ENCODE peak calls at places on chromosomes 13 and 19, in eight cellular contexts. One of them, this sample, is unnamed.

GRCh38 chr13:95535243-95535642 is 17.3 kb upstream of the CLDN10 start:
- DNase-seq in osteoblast: no peak
- DNase-seq in H9: no peak
- DNase-seq in AG04449: no peak
- DNase-seq in neural crest cell: no peak
- DNase-seq in heart left ventricle: no peak
- DNase-seq in NB4: no peak
- DNase-seq in fibroblast of pulmonary artery: peak; percentile 50
- DNase-seq in this sample: peak; percentile 38

GRCh38 chr13:25932353-25932752 is 119.5 kb downstream of the SHISA2 start:
- DNase-seq in H9: no peak
- DNase-seq in fibroblast of pulmonary artery: no peak
- DNase-seq in NB4: no peak
- DNase-seq in osteoblast: no peak
- DNase-seq in neural crest cell: no peak
- DNase-seq in AG04449: no peak
- DNase-seq in heart left ventricle: no peak
- DNase-seq in this sample: no peak

GRCh38 chr13:113489171-113489548 is 1.4 kb downstream of the DCUN1D2 start:
- DNase-seq in NB4: no peak
- DNase-seq in neural crest cell: no peak
- DNase-seq in osteoblast: peak; percentile 89
- DNase-seq in fibroblast of pulmonary artery: no peak
- DNase-seq in heart left ventricle: no peak
- DNase-seq in H9: peak; percentile 76
- DNase-seq in AG04449: no peak
- DNase-seq in this sample: no peak

GRCh38 chr19:18541992-18542935 is 1.1 kb downstream of the FKBP8 start:
- DNase-seq in H9: peak; percentile 40
- DNase-seq in neural crest cell: no peak
- DNase-seq in osteoblast: peak; percentile 88
- DNase-seq in fibroblast of pulmonary artery: no peak
- DNase-seq in heart left ventricle: no peak
- DNase-seq in NB4: peak; percentile 23
- DNase-seq in AG04449: no peak
- DNase-seq in this sample: no peak

GRCh38 chr13:98142427-98143156 is at the start of gene FARP1:
- DNase-seq in NB4: peak; percentile 22
- DNase-seq in heart left ventricle: peak; percentile 71
- DNase-seq in AG04449: no peak
- DNase-seq in H9: peak; percentile 78
- DNase-seq in osteoblast: peak; percentile 98
- DNase-seq in neural crest cell: peak; percentile 66
- DNase-seq in fibroblast of pulmonary artery: peak; percentile 56
- DNase-seq in this sample: no peak

GRCh38 chr19:511101-511841 is 4.0 kb downstream of the TPGS1 start:
- DNase-seq in heart left ventricle: peak; percentile 75
- DNase-seq in osteoblast: no peak
- DNase-seq in neural crest cell: no peak
- DNase-seq in AG04449: no peak
- DNase-seq in H9: peak; percentile 78
- DNase-seq in NB4: peak; percentile 74
- DNase-seq in fibroblast of pulmonary artery: peak; percentile 72
- DNase-seq in this sample: no peak

GRCh38 chr19:6062274-6062673 is 48.0 kb downstream of the RFX2 start:
- DNase-seq in neural crest cell: no peak
- DNase-seq in NB4: peak; percentile 91
- DNase-seq in heart left ventricle: peak; percentile 71
- DNase-seq in H9: no peak
- DNase-seq in fibroblast of pulmonary artery: peak; percentile 40
- DNase-seq in AG04449: no peak
- DNase-seq in osteoblast: no peak
- DNase-seq in this sample: no peak

GRCh38 chr19:42422576-42423461 is 4.4 kb downstream of the LIPE start:
- DNase-seq in NB4: peak; percentile 52
- DNase-seq in fibroblast of pulmonary artery: no peak
- DNase-seq in heart left ventricle: peak; percentile 62
- DNase-seq in H9: peak; percentile 45
- DNase-seq in osteoblast: peak; percentile 74
- DNase-seq in AG04449: no peak
- DNase-seq in neural crest cell: peak; percentile 68
- DNase-seq in this sample: no peak

GRCh38 chr13:59776924-59777690 is 386.6 kb downstream of the DIAPH3 start:
- DNase-seq in osteoblast: peak; percentile 75
- DNase-seq in H9: no peak
- DNase-seq in fibroblast of pulmonary artery: peak; percentile 88
- DNase-seq in neural crest cell: no peak
- DNase-seq in heart left ventricle: no peak
- DNase-seq in NB4: no peak
- DNase-seq in AG04449: peak; percentile 60
- DNase-seq in this sample: peak; percentile 10

GRCh38 chr13:113537205-113537604 is 46.7 kb upstream of the DCUN1D2 start:
- DNase-seq in heart left ventricle: no peak
- DNase-seq in AG04449: no peak
- DNase-seq in H9: peak; percentile 14
- DNase-seq in osteoblast: peak; percentile 58
- DNase-seq in NB4: no peak
- DNase-seq in neural crest cell: no peak
- DNase-seq in fibroblast of pulmonary artery: no peak
- DNase-seq in this sample: no peak

GRCh38 chr19:14265285-14266036 is 59.5 kb upstream of the ADGRL1 start:
- DNase-seq in NB4: no peak
- DNase-seq in heart left ventricle: no peak
- DNase-seq in fibroblast of pulmonary artery: no peak
- DNase-seq in H9: peak; percentile 52
- DNase-seq in osteoblast: peak; percentile 46
- DNase-seq in AG04449: no peak
- DNase-seq in neural crest cell: no peak
- DNase-seq in this sample: no peak

GRCh38 chr13:100182894-100183490 is 94.1 kb downstream of the PCCA start:
- DNase-seq in AG04449: no peak
- DNase-seq in neural crest cell: no peak
- DNase-seq in heart left ventricle: no peak
- DNase-seq in osteoblast: no peak
- DNase-seq in H9: no peak
- DNase-seq in NB4: no peak
- DNase-seq in fibroblast of pulmonary artery: no peak
- DNase-seq in this sample: no peak

GRCh38 chr13:34358811-34359513 is 541.0 kb downstream of the RFC3 start:
- DNase-seq in osteoblast: peak; percentile 63
- DNase-seq in H9: no peak
- DNase-seq in fibroblast of pulmonary artery: peak; percentile 65
- DNase-seq in AG04449: peak; percentile 66
- DNase-seq in heart left ventricle: no peak
- DNase-seq in NB4: no peak
- DNase-seq in neural crest cell: no peak
- DNase-seq in this sample: peak; percentile 68

GRCh38 chr13:24032252-24032651 is 128.3 kb upstream of the SPATA13 start:
- DNase-seq in osteoblast: peak; percentile 69
- DNase-seq in heart left ventricle: no peak
- DNase-seq in neural crest cell: no peak
- DNase-seq in NB4: no peak
- DNase-seq in H9: no peak
- DNase-seq in fibroblast of pulmonary artery: peak; percentile 97
- DNase-seq in AG04449: peak; percentile 72
- DNase-seq in this sample: peak; percentile 74

GRCh38 chr13:76231522-76232167 is 595.5 kb downstream of the LMO7 start:
- DNase-seq in H9: peak; percentile 31
- DNase-seq in NB4: no peak
- DNase-seq in heart left ventricle: no peak
- DNase-seq in fibroblast of pulmonary artery: no peak
- DNase-seq in AG04449: no peak
- DNase-seq in osteoblast: no peak
- DNase-seq in neural crest cell: no peak
- DNase-seq in this sample: no peak

GRCh38 chr13:26300140-26300539 is 46.2 kb downstream of the CDK8 start:
- DNase-seq in neural crest cell: no peak
- DNase-seq in NB4: peak; percentile 9
- DNase-seq in H9: no peak
- DNase-seq in heart left ventricle: no peak
- DNase-seq in AG04449: no peak
- DNase-seq in osteoblast: peak; percentile 38
- DNase-seq in fibroblast of pulmonary artery: peak; percentile 50
- DNase-seq in this sample: peak; percentile 8

GRCh38 chr19:13241321-13242104 is 91.3 kb downstream of the IER2 start:
- DNase-seq in fibroblast of pulmonary artery: no peak
- DNase-seq in AG04449: no peak
- DNase-seq in osteoblast: peak; percentile 89
- DNase-seq in H9: peak; percentile 52
- DNase-seq in NB4: peak; percentile 43
- DNase-seq in neural crest cell: no peak
- DNase-seq in heart left ventricle: no peak
- DNase-seq in this sample: no peak
- TF ChIP-seq CTCF in fibroblast of pulmonary artery: no peak
- TF ChIP-seq CTCF in AG04449: no peak
- TF ChIP-seq CTCF in osteoblast: peak; percentile 13
- TF ChIP-seq CTCF in H9: peak; percentile 55
- TF ChIP-seq CTCF in NB4: peak; percentile 40
- TF ChIP-seq CTCF in neural crest cell: no peak
- TF ChIP-seq CTCF in heart left ventricle: no peak
- TF ChIP-seq CTCF in this sample: peak; percentile 27

GRCh38 chr19:45163156-45163555 is 2.4 kb upstream of the NKPD1 start:
- DNase-seq in heart left ventricle: no peak
- DNase-seq in H9: no peak
- DNase-seq in neural crest cell: no peak
- DNase-seq in fibroblast of pulmonary artery: no peak
- DNase-seq in osteoblast: peak; percentile 80
- DNase-seq in NB4: no peak
- DNase-seq in AG04449: no peak
- DNase-seq in this sample: no peak

GRCh38 chr19:45163751-45164150 is 3.0 kb upstream of the NKPD1 start:
- DNase-seq in NB4: no peak
- DNase-seq in neural crest cell: no peak
- DNase-seq in heart left ventricle: no peak
- DNase-seq in H9: no peak
- DNase-seq in AG04449: no peak
- DNase-seq in osteoblast: peak; percentile 71
- DNase-seq in fibroblast of pulmonary artery: no peak
- DNase-seq in this sample: no peak

GRCh38 chr19:45162464-45163143 is 1.8 kb upstream of the NKPD1 start:
- DNase-seq in heart left ventricle: no peak
- DNase-seq in osteoblast: peak; percentile 74
- DNase-seq in fibroblast of pulmonary artery: no peak
- DNase-seq in NB4: no peak
- DNase-seq in AG04449: no peak
- DNase-seq in H9: no peak
- DNase-seq in neural crest cell: no peak
- DNase-seq in this sample: no peak

GRCh38 chr19:45160870-45161714 is at the start of gene NKPD1:
- DNase-seq in NB4: no peak
- DNase-seq in AG04449: no peak
- DNase-seq in heart left ventricle: no peak
- DNase-seq in osteoblast: peak; percentile 74
- DNase-seq in H9: peak; percentile 67
- DNase-seq in fibroblast of pulmonary artery: no peak
- DNase-seq in neural crest cell: no peak
- DNase-seq in this sample: no peak

GRCh38 chr19:45161715-45162463 is 1.1 kb upstream of the NKPD1 start:
- DNase-seq in osteoblast: peak; percentile 92
- DNase-seq in H9: peak; percentile 80
- DNase-seq in neural crest cell: peak; percentile 75
- DNase-seq in NB4: no peak
- DNase-seq in heart left ventricle: no peak
- DNase-seq in fibroblast of pulmonary artery: peak; percentile 47
- DNase-seq in AG04449: no peak
- DNase-seq in this sample: no peak
- TF ChIP-seq CTCF in osteoblast: peak; percentile 63
- TF ChIP-seq CTCF in H9: peak; percentile 75
- TF ChIP-seq CTCF in neural crest cell: peak; percentile 64
- TF ChIP-seq CTCF in NB4: peak; percentile 28
- TF ChIP-seq CTCF in heart left ventricle: peak; percentile 7
- TF ChIP-seq CTCF in fibroblast of pulmonary artery: peak; percentile 71
- TF ChIP-seq CTCF in AG04449: peak; percentile 77
- TF ChIP-seq CTCF in this sample: peak; percentile 88

GRCh38 chr19:20558571-20558970 is 7.0 kb downstream of the ZNF737 start:
- DNase-seq in H9: no peak
- DNase-seq in fibroblast of pulmonary artery: no peak
- DNase-seq in neural crest cell: no peak
- DNase-seq in heart left ventricle: no peak
- DNase-seq in NB4: no peak
- DNase-seq in AG04449: no peak
- DNase-seq in osteoblast: no peak
- DNase-seq in this sample: no peak

DNA sequence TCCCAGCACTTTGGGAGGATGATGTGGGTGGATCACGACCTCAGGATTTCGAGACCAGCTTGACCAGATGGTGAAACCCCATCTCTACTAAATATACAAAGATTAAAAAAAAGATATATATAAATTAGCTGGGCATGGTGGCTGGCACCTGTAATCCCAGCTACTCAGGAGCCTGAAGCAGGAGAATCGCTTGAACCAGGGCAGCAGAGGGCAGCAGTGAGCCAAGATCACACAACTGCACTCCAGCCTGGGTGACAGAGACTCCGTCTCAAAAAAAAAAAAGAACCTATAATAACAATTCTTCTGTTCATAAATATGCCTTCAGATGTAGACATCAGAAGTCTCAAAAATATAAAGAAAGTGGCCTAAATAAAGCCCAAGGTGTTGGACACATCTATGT is 7.6 kb downstream of the ZNF737 start:
- DNase-seq in heart left ventricle: no peak
- DNase-seq in osteoblast: no peak
- DNase-seq in AG04449: no peak
- DNase-seq in NB4: peak; percentile 9
- DNase-seq in neural crest cell: no peak
- DNase-seq in fibroblast of pulmonary artery: no peak
- DNase-seq in H9: peak; percentile 30
- DNase-seq in this sample: no peak
- TF ChIP-seq CTCF in heart left ventricle: peak; percentile 25
- TF ChIP-seq CTCF in osteoblast: no peak
- TF ChIP-seq CTCF in AG04449: no peak
- TF ChIP-seq CTCF in NB4: no peak
- TF ChIP-seq CTCF in neural crest cell: peak; percentile 35
- TF ChIP-seq CTCF in fibroblast of pulmonary artery: no peak
- TF ChIP-seq CTCF in H9: peak; percentile 67
- TF ChIP-seq CTCF in this sample: no peak

GRCh38 chr13:50130686-50131051 is 115.4 kb downstream of the KCNRG start:
- DNase-seq in AG04449: no peak
- DNase-seq in osteoblast: peak; percentile 95
- DNase-seq in H9: peak; percentile 58
- DNase-seq in heart left ventricle: peak; percentile 50
- DNase-seq in NB4: peak; percentile 59
- DNase-seq in fibroblast of pulmonary artery: peak; percentile 69
- DNase-seq in neural crest cell: peak; percentile 30
- DNase-seq in this sample: no peak

GRCh38 chr13:50131998-50132936 is 117.0 kb downstream of the KCNRG start:
- DNase-seq in osteoblast: no peak
- DNase-seq in heart left ventricle: no peak
- DNase-seq in AG04449: no peak
- DNase-seq in fibroblast of pulmonary artery: no peak
- DNase-seq in NB4: no peak
- DNase-seq in neural crest cell: no peak
- DNase-seq in H9: peak; percentile 57
- DNase-seq in this sample: no peak

GRCh38 chr13:50133277-50133953 is 118.2 kb downstream of the KCNRG start:
- DNase-seq in NB4: no peak
- DNase-seq in osteoblast: peak; percentile 30
- DNase-seq in neural crest cell: no peak
- DNase-seq in heart left ventricle: no peak
- DNase-seq in fibroblast of pulmonary artery: no peak
- DNase-seq in AG04449: no peak
- DNase-seq in H9: peak; percentile 58
- DNase-seq in this sample: no peak

GRCh38 chr13:50129923-50130685 is 114.9 kb downstream of the KCNRG start:
- DNase-seq in NB4: peak; percentile 69
- DNase-seq in heart left ventricle: peak; percentile 43
- DNase-seq in fibroblast of pulmonary artery: peak; percentile 31
- DNase-seq in AG04449: no peak
- DNase-seq in H9: peak; percentile 64
- DNase-seq in neural crest cell: peak; percentile 28
- DNase-seq in osteoblast: peak; percentile 95
- DNase-seq in this sample: no peak

GRCh38 chr13:50132937-50133276 is 117.7 kb downstream of the KCNRG start:
- DNase-seq in AG04449: no peak
- DNase-seq in heart left ventricle: no peak
- DNase-seq in osteoblast: peak; percentile 47
- DNase-seq in fibroblast of pulmonary artery: no peak
- DNase-seq in neural crest cell: no peak
- DNase-seq in H9: no peak
- DNase-seq in NB4: no peak
- DNase-seq in this sample: no peak
- TF ChIP-seq CTCF in AG04449: no peak
- TF ChIP-seq CTCF in heart left ventricle: no peak
- TF ChIP-seq CTCF in osteoblast: no peak
- TF ChIP-seq CTCF in fibroblast of pulmonary artery: no peak
- TF ChIP-seq CTCF in neural crest cell: no peak
- TF ChIP-seq CTCF in H9: no peak
- TF ChIP-seq CTCF in NB4: no peak
- TF ChIP-seq CTCF in this sample: no peak

This sample was measured in retinal pigment epithelial cell.